ENCODE peak calls at places on chromosomes 7 and 10, in eight cellular contexts. F is hepatocyte; W is lung; G is Panc1; H is A549; A is CD8-positive, alpha-beta memory T cell; Z is aorta; Q is endodermal cell. I is an unnamed sample. For H3K9me3, the result is how much of the 10 kb centered on the place peaks cover.

GRCh38 chr7:94556028-94556427 is 46.4 kb downstream of the CASD1 start:
- DNase-seq in Z (no peak), F (no peak), H (no peak), W (no peak), G (no peak), A (no peak), Q (no peak), I (no peak)

GRCh38 chr7:159158888-159159405 is 14.3 kb upstream of the VIPR2 start:
- DNase-seq in Z (no peak), W (no peak), F (no peak), A (no peak), Q (no peak), H (no peak), G (no peak), I (no peak)

GRCh38 chr7:14351167-14351566 is 361.7 kb upstream of the ETV1 start:
- DNase-seq in F (no peak), H (no peak), G (no peak), A (no peak), Z (no peak), W (no peak), Q (no peak), I (no peak)

GRCh38 chr10:132870426-132870825 is 71.9 kb downstream of the CFAP46 start:
- DNase-seq in W (no peak), Q (peak), A (no peak), H (no peak), F (no peak), Z (no peak), G (no peak), I (no peak)

GRCh38 chr10:79152423-79152817 is 83.7 kb downstream of the ZMIZ1 start:
- DNase-seq in Q (no peak), H (no peak), G (no peak), Z (no peak), W (no peak), F (no peak), A (no peak), I (no peak)

GRCh38 chr7:52764502-52765169 is 270.8 kb upstream of the POM121L12 start:
- DNase-seq in F (no peak), Q (no peak), G (no peak), A (no peak), W (no peak), Z (no peak), H (no peak), I (no peak)

GRCh38 chr10:16441106-16441850 is 4.5 kb downstream of the PTER start:
- DNase-seq in Z (no peak), F (no peak), W (no peak), G (no peak), H (no peak), A (no peak), Q (no peak), I (no peak)

GRCh38 chr10:31030800-31031199 is 865 bp downstream of the ZNF438 start:
- DNase-seq in G (no peak), F (no peak), Q (no peak), W (no peak), Z (no peak), A (no peak), H (no peak), I (no peak)

GRCh38 chr10:72045586-72045985 is 42.8 kb downstream of the SPOCK2 start:
- DNase-seq in Z (no peak), W (no peak), G (no peak), A (no peak), H (no peak), F (no peak), Q (no peak), I (no peak)

GRCh38 chr10:109894516-109894915 is 28.8 kb downstream of the XPNPEP1 start:
- DNase-seq in A (no peak), Q (peak), G (no peak), F (no peak), W (peak), Z (peak), H (no peak), I (no peak)

GRCh38 chr7:16532272-16532671 is 5.6 kb downstream of the LRRC72 start:
- DNase-seq in W (no peak), Z (no peak), A (no peak), Q (no peak), F (no peak), G (no peak), H (no peak), I (no peak)

GRCh38 chr7:96669812-96670211 is 39.8 kb downstream of the SEM1 start:
- DNase-seq in Q (no peak), W (no peak), F (no peak), G (no peak), Z (no peak), A (no peak), H (no peak), I (no peak)

GRCh38 chr7:32871624-32872371 is 19.8 kb downstream of the KBTBD2 start:
- DNase-seq in Z (no peak), A (no peak), Q (no peak), G (no peak), W (no peak), F (no peak), H (no peak), I (no peak)

GRCh38 chr7:3552499-3552898 is 251.4 kb downstream of the SDK1 start:
- DNase-seq in W (no peak), Z (no peak), G (no peak), H (no peak), F (no peak), A (no peak), Q (no peak), I (no peak)

GRCh38 chr10:44946201-44946600 is 13.4 kb upstream of the RASSF4 start:
- DNase-seq in F (no peak), Q (no peak), G (no peak), H (no peak), A (no peak), W (no peak), Z (no peak), I (no peak)

GRCh38 chr7:100162874-100163533 is 4.5 kb upstream of the TRAPPC14 start:
- DNase-seq in W (no peak), F (peak), Z (peak), Q (peak), G (no peak), H (no peak), A (no peak), I (no peak)

GRCh38 chr7:69652947-69653701 is 54.8 kb downstream of the AUTS2 start:
- DNase-seq in Q (no peak), F (no peak), Z (no peak), A (no peak), W (no peak), G (no peak), H (no peak), I (no peak)

GRCh38 chr7:15555385-15555859 is 6.4 kb downstream of the AGMO start:
- DNase-seq in Z (no peak), H (no peak), W (no peak), G (no peak), Q (no peak), F (peak), A (no peak), I (no peak)

GRCh38 chr10:75654171-75654772 is 222.8 kb downstream of the LRMDA start:
- DNase-seq in G (no peak), Z (no peak), A (no peak), Q (no peak), F (no peak), W (no peak), H (no peak), I (no peak)

GRCh38 chr7:111855842-111856227 is 293.5 kb upstream of the IMMP2L start:
- DNase-seq in H (no peak), W (no peak), Z (no peak), F (peak), Q (peak), G (no peak), A (no peak), I (no peak)

GRCh38 chr10:21368728-21369425 is 156.6 kb downstream of the SKIDA1 start:
- DNase-seq in F (no peak), W (no peak), Z (no peak), H (no peak), G (no peak), Q (no peak), A (no peak), I (no peak)

GRCh38 chr10:114413398-114413797 is 9.1 kb upstream of the AFAP1L2 start:
- DNase-seq in A (no peak), Z (peak), G (no peak), H (peak), F (no peak), Q (no peak), W (peak), I (no peak)

GRCh38 chr7:12942599-12942998 is 255.2 kb downstream of the ARL4A start:
- DNase-seq in F (peak), H (no peak), A (no peak), Z (no peak), Q (no peak), W (no peak), G (no peak), I (no peak)

GRCh38 chr10:55283041-55283440 is 482.0 kb upstream of the PCDH15 start:
- DNase-seq in A (no peak), Q (no peak), W (no peak), F (no peak), Z (no peak), G (no peak), H (no peak), I (no peak)

GRCh38 chr10:1968257-1969025 is 231.1 kb upstream of the ADARB2 start:
- DNase-seq in W (no peak), G (no peak), F (no peak), Q (no peak), Z (no peak), A (no peak), H (no peak), I (no peak)

GRCh38 chr10:116723428-116724281 is 18.7 kb downstream of the HSPA12A start:
- DNase-seq in W (no peak), F (no peak), Z (no peak), H (no peak), G (no peak), Q (no peak), A (peak), I (no peak)

GRCh38 chr10:132407846-132408278 is 10.9 kb downstream of the PWWP2B start:
- DNase-seq in Z (no peak), H (no peak), A (no peak), W (peak), F (peak), G (no peak), Q (peak), I (no peak)

GRCh38 chr10:16765532-16766365 is 51.5 kb downstream of the RSU1 start:
- DNase-seq in G (no peak), F (peak), W (no peak), Q (peak), Z (no peak), A (no peak), H (no peak), I (no peak)

GRCh38 chr10:70232155-70232858 is 922 bp downstream of the PPA1 start:
- DNase-seq in F (peak), Z (no peak), A (peak), H (peak), W (peak), G (no peak), Q (peak), I (no peak)

DNA sequence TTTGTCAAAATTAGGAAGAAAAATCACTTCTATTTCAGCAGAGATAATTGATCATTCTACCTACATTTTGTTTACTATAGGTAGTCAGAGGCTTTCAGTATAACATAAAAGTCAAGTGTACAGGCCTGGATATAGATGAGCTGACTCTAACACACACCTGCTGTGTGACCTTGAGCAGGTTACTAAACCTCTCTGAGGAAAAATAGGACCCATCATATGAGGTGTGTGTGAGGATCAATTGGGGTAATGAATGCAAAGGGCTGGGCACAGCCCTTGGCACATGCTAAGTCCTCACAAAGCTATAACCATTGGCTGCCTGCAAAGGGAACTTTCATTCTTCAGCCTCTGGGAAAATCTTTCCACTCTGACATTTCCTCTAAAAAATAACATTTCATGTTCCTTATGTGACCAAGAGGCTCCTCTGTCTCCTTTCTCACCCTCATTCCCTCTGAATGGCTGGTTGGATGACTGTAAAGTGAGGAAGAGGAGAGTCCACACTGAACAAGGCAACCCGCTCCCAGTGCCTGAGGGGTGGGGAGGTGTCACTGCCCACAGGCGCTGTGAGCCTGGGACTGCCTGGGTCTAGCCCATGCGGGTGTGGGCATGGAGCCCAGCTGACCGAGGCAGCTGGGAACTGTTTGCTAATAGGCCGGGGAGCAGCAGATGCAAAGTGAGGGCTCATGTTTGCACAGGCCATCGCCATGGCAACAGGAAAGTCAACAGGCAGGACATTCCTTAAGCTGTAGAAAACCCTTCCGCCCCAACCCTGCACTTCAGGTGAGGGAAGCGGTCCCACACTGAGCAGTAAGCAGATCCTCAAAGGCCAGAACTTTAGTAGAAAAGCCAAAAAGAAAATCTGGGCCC is 36.8 kb downstream of the MYOF start:
- DNase-seq in W (peak), H (peak), A (no peak), F (peak), G (no peak), Z (peak), Q (peak), I (peak)
- H3K4me3 ChIP-seq in W (no peak), H (no peak), A (no peak), F (no peak), G (peak), Z (no peak), Q (no peak), I (no peak)

GRCh38 chr7:139852482-139852845 is 23.4 kb downstream of the TBXAS1 start:
- DNase-seq in H (no peak), G (no peak), Z (no peak), F (no peak), A (no peak), W (no peak), Q (no peak), I (no peak)
- H3K27ac ChIP-seq in H (no peak), G (no peak), Z (no peak), F (no peak), A (peak), W (no peak), Q (no peak), I (no peak)

GRCh38 chr10:106285199-106285598 is 879.3 kb downstream of the SORCS1 start:
- DNase-seq in Z (no peak), Q (no peak), W (no peak), A (no peak), G (no peak), F (no peak), H (no peak), I (no peak)
- H3K9me3 ChIP-seq in Z (under half), Q (under half), W (under half), A (under half), G (under half), F (under half), H (under half), I (under half)

DNA sequence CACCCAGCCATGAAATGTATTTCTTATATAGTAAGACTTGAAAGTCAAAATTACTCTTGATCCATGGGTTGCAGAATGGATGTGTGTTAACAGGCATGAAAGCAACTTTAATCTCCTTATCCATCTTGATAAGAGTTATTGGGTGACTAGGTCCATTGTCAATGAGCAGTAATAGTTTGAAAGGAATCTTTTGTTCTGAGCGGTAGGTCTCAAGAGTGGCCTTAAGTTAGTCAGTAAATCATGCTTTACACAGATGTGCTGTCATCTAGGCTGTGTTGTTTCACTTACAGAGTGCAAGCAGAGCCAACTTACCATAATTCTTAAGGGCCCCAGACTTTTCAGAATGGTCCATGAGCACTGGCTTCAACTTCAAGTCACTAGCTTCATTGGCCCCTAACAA is 51.2 kb downstream of the KIAA1549 start:
- DNase-seq in Z (no peak), W (no peak), G (no peak), H (no peak), A (no peak), F (no peak), Q (no peak), I (no peak)
- H3K4me3 ChIP-seq in Z (no peak), W (no peak), G (no peak), H (no peak), A (no peak), F (no peak), Q (no peak), I (no peak)

GRCh38 chr7:74185636-74186035 is 11.5 kb downstream of the EIF4H start:
- DNase-seq in H (no peak), G (no peak), W (no peak), A (no peak), F (no peak), Z (no peak), Q (no peak), I (no peak)

GRCh38 chr7:74185016-74185415 is 10.9 kb downstream of the EIF4H start:
- DNase-seq in A (no peak), W (no peak), F (no peak), G (no peak), H (no peak), Q (no peak), Z (no peak), I (no peak)

GRCh38 chr7:74182453-74183090 is 8.4 kb downstream of the EIF4H start:
- DNase-seq in A (no peak), Z (no peak), Q (no peak), W (no peak), F (no peak), H (no peak), G (no peak), I (no peak)

GRCh38 chr7:74183142-74183541 is 9.0 kb downstream of the EIF4H start:
- DNase-seq in F (no peak), Z (no peak), H (no peak), W (no peak), G (no peak), Q (no peak), A (no peak), I (no peak)

GRCh38 chr7:74183653-74184450 is 9.7 kb downstream of the EIF4H start:
- DNase-seq in H (peak), G (no peak), A (no peak), W (no peak), F (no peak), Z (no peak), Q (peak), I (no peak)
- H3K27ac ChIP-seq in H (no peak), G (no peak), A (no peak), W (no peak), F (no peak), Z (no peak), Q (no peak), I (no peak)

DNA sequence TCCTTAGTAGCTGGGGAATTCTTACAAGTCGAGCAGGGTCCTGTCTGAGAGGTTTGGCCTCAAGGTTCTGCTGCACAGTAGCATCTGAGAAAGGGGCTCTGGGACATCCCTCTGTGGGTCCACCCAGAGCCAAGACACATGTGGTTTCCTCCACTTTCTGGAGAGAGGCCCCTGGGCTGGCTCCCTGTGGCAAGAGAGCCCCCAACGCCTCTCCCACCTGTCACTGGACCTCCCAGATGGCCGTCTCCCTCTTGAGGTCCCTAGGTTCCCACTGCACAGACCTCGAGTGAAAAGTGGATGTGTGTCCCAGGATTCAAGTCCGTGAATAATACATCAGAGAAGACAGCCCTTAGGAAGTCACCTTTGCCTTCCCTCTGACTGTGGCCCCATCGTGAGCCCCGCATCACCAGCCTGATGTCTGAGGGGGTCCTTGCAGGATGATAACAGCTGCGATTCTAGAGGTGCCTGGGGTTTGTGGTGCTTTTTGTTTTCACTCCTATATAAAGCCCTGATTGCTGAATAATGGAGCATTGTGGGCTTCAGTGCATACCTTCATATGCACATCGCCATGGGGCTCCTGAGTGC is 319.0 kb downstream of the GLRX3 start:
- DNase-seq in G (no peak), A (no peak), Z (no peak), Q (no peak), F (no peak), W (no peak), H (no peak), I (no peak)
- H3K9me3 ChIP-seq in G (under half), A (under half), Z (under half), Q (under half), F (under half), W (under half), H (under half), I (under half)

GRCh38 chr10:10133271-10133670 is 884.4 kb upstream of the CELF2 start:
- DNase-seq in W (no peak), H (no peak), F (no peak), A (no peak), Z (no peak), G (no peak), Q (no peak), I (no peak)

GRCh38 chr10:10141983-10142382 is 875.7 kb upstream of the CELF2 start:
- DNase-seq in G (no peak), A (no peak), Q (peak), W (no peak), F (no peak), H (no peak), Z (no peak), I (no peak)

DNA sequence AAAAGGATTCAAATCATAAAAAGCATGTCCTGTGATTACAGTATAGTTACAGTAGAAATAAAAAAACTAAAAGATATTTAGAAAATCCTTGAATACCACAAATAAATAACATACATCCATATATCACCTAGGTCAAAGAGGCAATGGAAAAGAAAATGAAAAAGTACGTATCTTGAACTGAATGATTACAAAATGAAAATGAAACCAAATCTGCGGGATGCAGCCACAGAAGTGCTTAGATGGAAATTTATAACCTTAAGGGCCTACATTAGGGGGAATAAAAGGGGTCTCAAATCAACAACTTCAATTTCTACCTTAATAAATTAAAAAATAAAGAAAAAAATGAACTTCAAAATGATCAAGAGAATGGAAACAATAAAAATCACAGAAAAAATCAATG is 879.0 kb upstream of the CELF2 start:
- DNase-seq in W (no peak), Z (no peak), G (no peak), Q (no peak), H (no peak), A (peak), F (no peak), I (no peak)
- H3K4me3 ChIP-seq in W (no peak), Z (no peak), G (peak), Q (no peak), H (no peak), A (peak), F (no peak), I (no peak)

GRCh38 chr10:7152341-7152740 is 258.5 kb downstream of the SFMBT2 start:
- DNase-seq in A (no peak), W (no peak), Q (no peak), G (no peak), H (no peak), F (no peak), Z (no peak), I (no peak)
- H3K27ac ChIP-seq in A (no peak), W (no peak), Q (no peak), G (no peak), H (no peak), F (no peak), Z (no peak), I (no peak)

GRCh38 chr7:157466473-157467261 is 129.9 kb downstream of the DNAJB6 start:
- DNase-seq in Q (peak), G (no peak), F (no peak), A (no peak), Z (no peak), H (no peak), W (no peak), I (no peak)
- H3K9me3 ChIP-seq in Q (under half), G (under half), F (under half), A (under half), Z (under half), H (under half), W (under half), I (under half)